ENCODE peak calls at places on chromosome 2, in six cellular contexts. One of them, this sample, is unnamed.

GRCh38 chr2:10821291-10821690 is 8.7 kb upstream of the PDIA6 start:
- DNase-seq in stomach: no peak
- DNase-seq in kidney glomerular epithelial cell: no peak
- DNase-seq in activated naive CD4-positive, alpha-beta T cell treated with anti-CD3 and anti-CD28 coated beads for 36 hours: no peak
- DNase-seq in H9: no peak
- DNase-seq in astrocyte: no peak
- DNase-seq in this sample: no peak

GRCh38 chr2:15432642-15433261 is 128.4 kb downstream of the NBAS start:
- DNase-seq in H9: no peak
- DNase-seq in kidney glomerular epithelial cell: no peak
- DNase-seq in stomach: no peak
- DNase-seq in activated naive CD4-positive, alpha-beta T cell treated with anti-CD3 and anti-CD28 coated beads for 36 hours: no peak
- DNase-seq in astrocyte: no peak
- DNase-seq in this sample: no peak

GRCh38 chr2:238139141-238139840 is 823 bp downstream of the KLHL30 start:
- DNase-seq in kidney glomerular epithelial cell: no peak
- DNase-seq in stomach: no peak
- DNase-seq in astrocyte: no peak
- DNase-seq in H9: peak
- DNase-seq in activated naive CD4-positive, alpha-beta T cell treated with anti-CD3 and anti-CD28 coated beads for 36 hours: peak
- DNase-seq in this sample: peak

GRCh38 chr2:130357864-130358263 is 2.0 kb downstream of the PTPN18 start:
- DNase-seq in astrocyte: no peak
- DNase-seq in stomach: no peak
- DNase-seq in H9: no peak
- DNase-seq in activated naive CD4-positive, alpha-beta T cell treated with anti-CD3 and anti-CD28 coated beads for 36 hours: no peak
- DNase-seq in kidney glomerular epithelial cell: no peak
- DNase-seq in this sample: no peak

GRCh38 chr2:84970266-84970955 is 550 bp upstream of the KCMF1 start:
- DNase-seq in stomach: peak
- DNase-seq in H9: peak
- DNase-seq in activated naive CD4-positive, alpha-beta T cell treated with anti-CD3 and anti-CD28 coated beads for 36 hours: peak
- DNase-seq in astrocyte: peak
- DNase-seq in kidney glomerular epithelial cell: peak
- DNase-seq in this sample: peak

GRCh38 chr2:109209412-109209811 is 80.4 kb downstream of the SH3RF3 start:
- DNase-seq in astrocyte: peak
- DNase-seq in stomach: no peak
- DNase-seq in H9: no peak
- DNase-seq in kidney glomerular epithelial cell: peak
- DNase-seq in activated naive CD4-positive, alpha-beta T cell treated with anti-CD3 and anti-CD28 coated beads for 36 hours: no peak
- DNase-seq in this sample: no peak

GRCh38 chr2:202307690-202308089 is 42.1 kb downstream of the NOP58 start:
- DNase-seq in stomach: no peak
- DNase-seq in kidney glomerular epithelial cell: no peak
- DNase-seq in activated naive CD4-positive, alpha-beta T cell treated with anti-CD3 and anti-CD28 coated beads for 36 hours: no peak
- DNase-seq in H9: peak
- DNase-seq in astrocyte: no peak
- DNase-seq in this sample: no peak

GRCh38 chr2:240840435-240841060 is 20.5 kb upstream of the KIF1A start:
- DNase-seq in activated naive CD4-positive, alpha-beta T cell treated with anti-CD3 and anti-CD28 coated beads for 36 hours: peak
- DNase-seq in astrocyte: peak
- DNase-seq in kidney glomerular epithelial cell: peak
- DNase-seq in H9: peak
- DNase-seq in stomach: peak
- DNase-seq in this sample: peak

GRCh38 chr2:85169581-85169980 is 36.4 kb downstream of the TCF7L1 start:
- DNase-seq in kidney glomerular epithelial cell: no peak
- DNase-seq in activated naive CD4-positive, alpha-beta T cell treated with anti-CD3 and anti-CD28 coated beads for 36 hours: no peak
- DNase-seq in H9: no peak
- DNase-seq in astrocyte: no peak
- DNase-seq in stomach: no peak
- DNase-seq in this sample: no peak

GRCh38 chr2:43360137-43360536 is 133.7 kb upstream of the ZFP36L2 start:
- DNase-seq in activated naive CD4-positive, alpha-beta T cell treated with anti-CD3 and anti-CD28 coated beads for 36 hours: no peak
- DNase-seq in kidney glomerular epithelial cell: no peak
- DNase-seq in astrocyte: no peak
- DNase-seq in H9: no peak
- DNase-seq in stomach: no peak
- DNase-seq in this sample: no peak

GRCh38 chr2:429575-430254 is 141.8 kb upstream of the ALKAL2 start:
- DNase-seq in activated naive CD4-positive, alpha-beta T cell treated with anti-CD3 and anti-CD28 coated beads for 36 hours: peak
- DNase-seq in kidney glomerular epithelial cell: no peak
- DNase-seq in stomach: no peak
- DNase-seq in H9: no peak
- DNase-seq in astrocyte: no peak
- DNase-seq in this sample: peak

GRCh38 chr2:197097578-197098366 is 171.3 kb upstream of the PGAP1 start:
- DNase-seq in astrocyte: peak
- DNase-seq in stomach: no peak
- DNase-seq in activated naive CD4-positive, alpha-beta T cell treated with anti-CD3 and anti-CD28 coated beads for 36 hours: no peak
- DNase-seq in H9: no peak
- DNase-seq in kidney glomerular epithelial cell: peak
- DNase-seq in this sample: no peak

GRCh38 chr2:76930076-76930734 is 592.0 kb downstream of the LRRTM4 start:
- DNase-seq in activated naive CD4-positive, alpha-beta T cell treated with anti-CD3 and anti-CD28 coated beads for 36 hours: no peak
- DNase-seq in stomach: no peak
- DNase-seq in kidney glomerular epithelial cell: no peak
- DNase-seq in astrocyte: no peak
- DNase-seq in H9: no peak
- DNase-seq in this sample: no peak

GRCh38 chr2:112840068-112840445 is 3.5 kb upstream of the IL1B start:
- DNase-seq in H9: no peak
- DNase-seq in activated naive CD4-positive, alpha-beta T cell treated with anti-CD3 and anti-CD28 coated beads for 36 hours: no peak
- DNase-seq in stomach: no peak
- DNase-seq in kidney glomerular epithelial cell: no peak
- DNase-seq in astrocyte: no peak
- DNase-seq in this sample: no peak

GRCh38 chr2:155714983-155715382 is 617.5 kb downstream of the NR4A2 start:
- DNase-seq in activated naive CD4-positive, alpha-beta T cell treated with anti-CD3 and anti-CD28 coated beads for 36 hours: no peak
- DNase-seq in kidney glomerular epithelial cell: no peak
- DNase-seq in stomach: no peak
- DNase-seq in astrocyte: no peak
- DNase-seq in H9: no peak
- DNase-seq in this sample: no peak

GRCh38 chr2:226427538-226428307 is 371.9 kb downstream of the IRS1 start:
- DNase-seq in H9: no peak
- DNase-seq in astrocyte: peak
- DNase-seq in activated naive CD4-positive, alpha-beta T cell treated with anti-CD3 and anti-CD28 coated beads for 36 hours: no peak
- DNase-seq in stomach: no peak
- DNase-seq in kidney glomerular epithelial cell: peak
- DNase-seq in this sample: no peak